ENCODE peak calls at places on chromosomes 7 and 10, in seven cellular contexts. One of them, this sample, is unnamed.

GRCh38 chr10:86439544-86439943 is 72.9 kb upstream of the GRID1 start:
- DNase-seq in adipocyte: peak
- DNase-seq in mammary epithelial cell: peak
- DNase-seq in occipital lobe: no peak
- DNase-seq in HFF-Myc: peak
- DNase-seq in T-helper 2 cell: no peak
- DNase-seq in HT-29: peak
- DNase-seq in this sample: peak

GRCh38 chr10:96670786-96671185 is 49.5 kb downstream of the PIK3AP1 start:
- DNase-seq in mammary epithelial cell: no peak
- DNase-seq in HFF-Myc: no peak
- DNase-seq in occipital lobe: no peak
- DNase-seq in T-helper 2 cell: no peak
- DNase-seq in adipocyte: no peak
- DNase-seq in HT-29: no peak
- DNase-seq in this sample: no peak

GRCh38 chr10:87547734-87548311 is 43.1 kb downstream of the MINPP1 start:
- DNase-seq in T-helper 2 cell: no peak
- DNase-seq in mammary epithelial cell: peak
- DNase-seq in occipital lobe: no peak
- DNase-seq in HT-29: no peak
- DNase-seq in adipocyte: peak
- DNase-seq in HFF-Myc: no peak
- DNase-seq in this sample: peak

GRCh38 chr10:14749051-14749809 is 25.5 kb downstream of the FAM107B start:
- DNase-seq in HT-29: peak
- DNase-seq in HFF-Myc: no peak
- DNase-seq in adipocyte: no peak
- DNase-seq in occipital lobe: no peak
- DNase-seq in T-helper 2 cell: no peak
- DNase-seq in mammary epithelial cell: no peak
- DNase-seq in this sample: no peak

GRCh38 chr10:120607016-120607709 is 150.1 kb downstream of the PLPP4 start:
- DNase-seq in mammary epithelial cell: peak
- DNase-seq in HT-29: no peak
- DNase-seq in HFF-Myc: no peak
- DNase-seq in adipocyte: peak
- DNase-seq in T-helper 2 cell: no peak
- DNase-seq in occipital lobe: no peak
- DNase-seq in this sample: no peak

GRCh38 chr7:12990440-12990839 is 303.0 kb downstream of the ARL4A start:
- DNase-seq in adipocyte: no peak
- DNase-seq in HT-29: no peak
- DNase-seq in mammary epithelial cell: no peak
- DNase-seq in T-helper 2 cell: no peak
- DNase-seq in occipital lobe: no peak
- DNase-seq in HFF-Myc: no peak
- DNase-seq in this sample: no peak

GRCh38 chr7:56570968-56571367 is 454.8 kb upstream of the NUPR2 start:
- DNase-seq in HT-29: no peak
- DNase-seq in adipocyte: no peak
- DNase-seq in occipital lobe: no peak
- DNase-seq in HFF-Myc: no peak
- DNase-seq in mammary epithelial cell: no peak
- DNase-seq in T-helper 2 cell: no peak
- DNase-seq in this sample: no peak

GRCh38 chr10:104037261-104037951 is 48.3 kb downstream of the COL17A1 start:
- DNase-seq in HT-29: no peak
- DNase-seq in mammary epithelial cell: no peak
- DNase-seq in HFF-Myc: no peak
- DNase-seq in occipital lobe: no peak
- DNase-seq in T-helper 2 cell: no peak
- DNase-seq in adipocyte: no peak
- DNase-seq in this sample: no peak

GRCh38 chr7:151736403-151736909 is 140.5 kb downstream of the PRKAG2 start:
- DNase-seq in T-helper 2 cell: no peak
- DNase-seq in mammary epithelial cell: peak
- DNase-seq in adipocyte: peak
- DNase-seq in occipital lobe: peak
- DNase-seq in HT-29: peak
- DNase-seq in HFF-Myc: peak
- DNase-seq in this sample: peak

GRCh38 chr10:89001024-89001423 is 10.4 kb downstream of the FAS start:
- DNase-seq in T-helper 2 cell: no peak
- DNase-seq in HT-29: no peak
- DNase-seq in HFF-Myc: no peak
- DNase-seq in adipocyte: no peak
- DNase-seq in occipital lobe: no peak
- DNase-seq in mammary epithelial cell: no peak
- DNase-seq in this sample: no peak

GRCh38 chr10:5468262-5469106 is 30.9 kb downstream of the CALML5 start:
- DNase-seq in mammary epithelial cell: no peak
- DNase-seq in adipocyte: no peak
- DNase-seq in T-helper 2 cell: no peak
- DNase-seq in HFF-Myc: no peak
- DNase-seq in HT-29: no peak
- DNase-seq in occipital lobe: no peak
- DNase-seq in this sample: no peak

GRCh38 chr10:70602665-70603438 is at the start of gene PRF1:
- DNase-seq in HFF-Myc: no peak
- DNase-seq in HT-29: no peak
- DNase-seq in mammary epithelial cell: no peak
- DNase-seq in T-helper 2 cell: peak
- DNase-seq in adipocyte: no peak
- DNase-seq in occipital lobe: no peak
- DNase-seq in this sample: no peak

GRCh38 chr7:133354546-133355324 is 101.9 kb downstream of the EXOC4 start:
- DNase-seq in HT-29: no peak
- DNase-seq in adipocyte: peak
- DNase-seq in occipital lobe: no peak
- DNase-seq in HFF-Myc: no peak
- DNase-seq in mammary epithelial cell: peak
- DNase-seq in T-helper 2 cell: no peak
- DNase-seq in this sample: no peak

GRCh38 chr10:60176900-60177299 is 212.8 kb downstream of the ANK3 start:
- DNase-seq in mammary epithelial cell: no peak
- DNase-seq in occipital lobe: no peak
- DNase-seq in T-helper 2 cell: no peak
- DNase-seq in HT-29: peak
- DNase-seq in adipocyte: no peak
- DNase-seq in HFF-Myc: no peak
- DNase-seq in this sample: peak

GRCh38 chr7:82677493-82677892 is 233.9 kb upstream of the CACNA2D1 start:
- DNase-seq in occipital lobe: no peak
- DNase-seq in HT-29: no peak
- DNase-seq in HFF-Myc: no peak
- DNase-seq in T-helper 2 cell: no peak
- DNase-seq in adipocyte: no peak
- DNase-seq in mammary epithelial cell: no peak
- DNase-seq in this sample: no peak

GRCh38 chr7:36506820-36507219 is 117.2 kb downstream of the ANLN start:
- DNase-seq in mammary epithelial cell: no peak
- DNase-seq in occipital lobe: no peak
- DNase-seq in adipocyte: no peak
- DNase-seq in T-helper 2 cell: no peak
- DNase-seq in HFF-Myc: peak
- DNase-seq in HT-29: no peak
- DNase-seq in this sample: peak

GRCh38 chr7:11128500-11128899 is 154.8 kb downstream of the PHF14 start:
- DNase-seq in adipocyte: no peak
- DNase-seq in HFF-Myc: no peak
- DNase-seq in occipital lobe: no peak
- DNase-seq in T-helper 2 cell: no peak
- DNase-seq in mammary epithelial cell: no peak
- DNase-seq in HT-29: no peak
- DNase-seq in this sample: no peak

GRCh38 chr10:49187950-49188761 is at the start of gene TMEM273:
- DNase-seq in occipital lobe: peak
- DNase-seq in mammary epithelial cell: no peak
- DNase-seq in adipocyte: no peak
- DNase-seq in T-helper 2 cell: no peak
- DNase-seq in HFF-Myc: no peak
- DNase-seq in HT-29: no peak
- DNase-seq in this sample: peak

GRCh38 chr7:105454921-105455320 is 66.2 kb upstream of the SRPK2 start:
- DNase-seq in T-helper 2 cell: no peak
- DNase-seq in mammary epithelial cell: peak
- DNase-seq in adipocyte: peak
- DNase-seq in HFF-Myc: no peak
- DNase-seq in HT-29: no peak
- DNase-seq in occipital lobe: no peak
- DNase-seq in this sample: no peak

GRCh38 chr10:69952801-69953200 is 99.8 kb upstream of the MACROH2A2 start:
- DNase-seq in T-helper 2 cell: no peak
- DNase-seq in HFF-Myc: peak
- DNase-seq in HT-29: no peak
- DNase-seq in adipocyte: peak
- DNase-seq in occipital lobe: no peak
- DNase-seq in mammary epithelial cell: no peak
- DNase-seq in this sample: no peak

GRCh38 chr7:108079291-108080057 is 50.7 kb downstream of the LAMB4 start:
- DNase-seq in mammary epithelial cell: peak
- DNase-seq in occipital lobe: no peak
- DNase-seq in T-helper 2 cell: no peak
- DNase-seq in HFF-Myc: peak
- DNase-seq in HT-29: peak
- DNase-seq in adipocyte: peak
- DNase-seq in this sample: no peak

GRCh38 chr7:127791790-127792189 is 139.8 kb downstream of the SND1 start:
- DNase-seq in adipocyte: peak
- DNase-seq in HT-29: no peak
- DNase-seq in mammary epithelial cell: peak
- DNase-seq in HFF-Myc: no peak
- DNase-seq in T-helper 2 cell: no peak
- DNase-seq in occipital lobe: no peak
- DNase-seq in this sample: no peak

GRCh38 chr7:129136887-129137647 is 7.4 kb upstream of the TSPAN33 start:
- DNase-seq in HT-29: no peak
- DNase-seq in T-helper 2 cell: no peak
- DNase-seq in HFF-Myc: no peak
- DNase-seq in adipocyte: no peak
- DNase-seq in mammary epithelial cell: no peak
- DNase-seq in occipital lobe: no peak
- DNase-seq in this sample: no peak

GRCh38 chr10:103855424-103855823 is at the start of gene SH3PXD2A:
- DNase-seq in HFF-Myc: no peak
- DNase-seq in mammary epithelial cell: no peak
- DNase-seq in occipital lobe: no peak
- DNase-seq in adipocyte: peak
- DNase-seq in HT-29: no peak
- DNase-seq in T-helper 2 cell: peak
- DNase-seq in this sample: no peak

GRCh38 chr7:106583133-106583532 is 77.8 kb downstream of the CCDC71L start:
- DNase-seq in HFF-Myc: peak
- DNase-seq in occipital lobe: no peak
- DNase-seq in HT-29: no peak
- DNase-seq in mammary epithelial cell: no peak
- DNase-seq in adipocyte: peak
- DNase-seq in T-helper 2 cell: no peak
- DNase-seq in this sample: no peak

GRCh38 chr10:15084502-15084922 is 4.1 kb downstream of the ACBD7 start:
- DNase-seq in T-helper 2 cell: no peak
- DNase-seq in HFF-Myc: peak
- DNase-seq in occipital lobe: peak
- DNase-seq in adipocyte: peak
- DNase-seq in HT-29: peak
- DNase-seq in mammary epithelial cell: peak
- DNase-seq in this sample: peak

GRCh38 chr7:80499350-80499955 is 12.4 kb downstream of the GNAT3 start:
- DNase-seq in mammary epithelial cell: peak
- DNase-seq in occipital lobe: no peak
- DNase-seq in adipocyte: peak
- DNase-seq in HFF-Myc: peak
- DNase-seq in T-helper 2 cell: no peak
- DNase-seq in HT-29: peak
- DNase-seq in this sample: peak

GRCh38 chr7:87628780-87629569 is 777 bp downstream of the RUNDC3B start:
- DNase-seq in HFF-Myc: no peak
- DNase-seq in T-helper 2 cell: no peak
- DNase-seq in mammary epithelial cell: peak
- DNase-seq in adipocyte: peak
- DNase-seq in occipital lobe: peak
- DNase-seq in HT-29: no peak
- DNase-seq in this sample: peak

GRCh38 chr7:151665363-151665762 is 145.7 kb upstream of the RHEB start:
- DNase-seq in T-helper 2 cell: no peak
- DNase-seq in occipital lobe: no peak
- DNase-seq in mammary epithelial cell: no peak
- DNase-seq in adipocyte: peak
- DNase-seq in HT-29: no peak
- DNase-seq in HFF-Myc: no peak
- DNase-seq in this sample: no peak

GRCh38 chr7:155543011-155543881 is 3.1 kb downstream of the CNPY1 start:
- DNase-seq in adipocyte: no peak
- DNase-seq in HFF-Myc: no peak
- DNase-seq in T-helper 2 cell: no peak
- DNase-seq in HT-29: no peak
- DNase-seq in mammary epithelial cell: no peak
- DNase-seq in occipital lobe: no peak
- DNase-seq in this sample: no peak